ENCODE peak calls at places on chromosomes 11 and 22, in nine cellular contexts. D is mesendoderm; O is effector memory CD4-positive, alpha-beta T cell; T is A549; A is transverse colon; F is spleen; H is IMR-90; N is thyroid gland; U is right atrium auricular region. K is an unnamed sample.

GRCh38 chr11:132205496-132205895 is 835.1 kb downstream of the NTM start:
- DNase-seq in D (no peak), O (no peak), T (no peak), A (no peak), F (no peak), H (no peak), N (no peak), U (no peak), K (no peak)

GRCh38 chr11:15967166-15967565 is 389.2 kb downstream of the SOX6 start:
- DNase-seq in D (peak), O (no peak), T (peak), A (peak), F (no peak), H (no peak), N (no peak), U (no peak), K (no peak)

GRCh38 chr11:87491381-87491780 is 453.6 kb downstream of the TMEM135 start:
- DNase-seq in D (no peak), O (no peak), T (no peak), A (no peak), F (no peak), H (no peak), N (no peak), U (no peak), K (no peak)

GRCh38 chr11:61571337-61571736 is 9.5 kb downstream of the SYT7 start:
- DNase-seq in D (no peak), O (no peak), T (no peak), A (no peak), F (no peak), H (no peak), N (no peak), U (no peak), K (no peak)

GRCh38 chr22:22912722-22913253 is 25.2 kb downstream of the IGLL5 start:
- DNase-seq in D (no peak), O (no peak), T (no peak), A (no peak), F (peak), H (no peak), N (no peak), U (no peak), K (no peak)

GRCh38 chr11:114977596-114977995 is 299.3 kb downstream of the NXPE2 start:
- DNase-seq in D (no peak), O (no peak), T (no peak), A (no peak), F (no peak), H (no peak), N (no peak), U (no peak), K (no peak)

GRCh38 chr11:8831861-8832260 is 79.1 kb upstream of the AKIP1 start:
- DNase-seq in D (no peak), O (no peak), T (no peak), A (no peak), F (peak), H (no peak), N (no peak), U (no peak), K (no peak)

GRCh38 chr11:26331911-26332571 is at the start of gene ANO3:
- DNase-seq in D (peak), O (no peak), T (peak), A (peak), F (no peak), H (peak), N (peak), U (no peak), K (peak)

GRCh38 chr11:111299111-111300026 is 1.0 kb downstream of the POU2AF3 start:
- DNase-seq in D (peak), O (no peak), T (peak), A (peak), F (peak), H (peak), N (peak), U (no peak), K (no peak)

GRCh38 chr11:96197801-96198465 is 145.1 kb downstream of the MAML2 start:
- DNase-seq in D (no peak), O (no peak), T (no peak), A (no peak), F (no peak), H (no peak), N (no peak), U (no peak), K (no peak)

GRCh38 chr11:17076517-17077239 is 789 bp downstream of the RPS13 start:
- DNase-seq in D (peak), O (no peak), T (no peak), A (no peak), F (peak), H (peak), N (no peak), U (no peak), K (no peak)

GRCh38 chr11:114166897-114167323 is 107.4 kb downstream of the ZBTB16 start:
- DNase-seq in D (no peak), O (no peak), T (no peak), A (no peak), F (no peak), H (peak), N (no peak), U (no peak), K (peak)

GRCh38 chr11:104928831-104929230 is 30.6 kb upstream of the CASP12 start:
- DNase-seq in D (no peak), O (no peak), T (no peak), A (no peak), F (no peak), H (no peak), N (no peak), U (no peak), K (no peak)

GRCh38 chr11:9893474-9893873 is 229.6 kb downstream of the SWAP70 start:
- DNase-seq in D (peak), O (no peak), T (no peak), A (no peak), F (no peak), H (peak), N (no peak), U (no peak), K (peak)

GRCh38 chr11:2768471-2769408 is 68.9 kb upstream of the KCNQ1OT1 start:
- DNase-seq in D (peak), O (no peak), T (peak), A (no peak), F (peak), H (peak), N (no peak), U (peak), K (no peak)

GRCh38 chr11:45102361-45102809 is 44.1 kb upstream of the PRDM11 start:
- DNase-seq in D (no peak), O (no peak), T (no peak), A (no peak), F (no peak), H (no peak), N (no peak), U (no peak), K (no peak)

GRCh38 chr11:102940714-102941588 is 14.6 kb downstream of the MMP13 start:
- DNase-seq in D (peak), O (no peak), T (peak), A (peak), F (no peak), H (peak), N (peak), U (no peak), K (peak)

GRCh38 chr11:28606930-28607329 is 498.7 kb downstream of the METTL15 start:
- DNase-seq in D (peak), O (no peak), T (no peak), A (no peak), F (no peak), H (no peak), N (no peak), U (no peak), K (peak)

GRCh38 chr11:58318532-58318931 is 40.3 kb downstream of the OR5B17 start:
- DNase-seq in D (no peak), O (no peak), T (no peak), A (no peak), F (no peak), H (peak), N (no peak), U (no peak), K (no peak)

GRCh38 chr22:36376265-36376664 is 11.5 kb downstream of the MYH9 start:
- DNase-seq in D (no peak), O (no peak), T (no peak), A (no peak), F (no peak), H (no peak), N (no peak), U (no peak), K (no peak)

GRCh38 chr22:36378080-36378788 is 9.5 kb downstream of the MYH9 start:
- DNase-seq in D (no peak), O (no peak), T (no peak), A (no peak), F (no peak), H (no peak), N (no peak), U (no peak), K (no peak)

GRCh38 chr22:36375071-36375980 is 12.4 kb downstream of the MYH9 start:
- DNase-seq in D (no peak), O (no peak), T (no peak), A (no peak), F (no peak), H (peak), N (no peak), U (no peak), K (no peak)

GRCh38 chr22:36374603-36375024 is 13.2 kb downstream of the MYH9 start:
- DNase-seq in D (peak), O (peak), T (no peak), A (peak), F (no peak), H (peak), N (no peak), U (no peak), K (no peak)

GRCh38 chr22:36377022-36377631 is 10.6 kb downstream of the MYH9 start:
- DNase-seq in D (no peak), O (no peak), T (no peak), A (no peak), F (no peak), H (no peak), N (no peak), U (no peak), K (no peak)
- H3K4me3 ChIP-seq in D (no peak), O (peak), T (no peak), A (no peak), F (no peak), H (no peak), N (no peak), U (no peak), K (no peak)

GRCh38 chr11:71446942-71447688 is 1.1 kb downstream of the DHCR7 start:
- DNase-seq in D (peak), O (no peak), T (no peak), A (peak), F (no peak), H (peak), N (peak), U (peak), K (no peak)
- H3K27ac ChIP-seq in D (peak), O (no peak), T (peak), A (peak), F (peak), H (no peak), N (no peak), U (peak), K (no peak)

GRCh38 chr22:17234144-17234623 is 14.9 kb upstream of the ADA2 start:
- DNase-seq in D (peak), O (no peak), T (no peak), A (no peak), F (peak), H (no peak), N (no peak), U (no peak), K (peak)
- H3K4me3 ChIP-seq in D (no peak), O (no peak), T (no peak), A (no peak), F (no peak), H (no peak), N (no peak), U (no peak), K (no peak)

GRCh38 chr11:125199915-125200314 is 35.4 kb downstream of the PKNOX2 start:
- DNase-seq in D (no peak), O (no peak), T (no peak), A (no peak), F (peak), H (no peak), N (no peak), U (no peak), K (no peak)

GRCh38 chr11:125201525-125202121 is 37.1 kb downstream of the PKNOX2 start:
- DNase-seq in D (peak), O (no peak), T (no peak), A (no peak), F (peak), H (peak), N (peak), U (no peak), K (peak)

GRCh38 chr11:125202362-125202880 is 37.9 kb downstream of the PKNOX2 start:
- DNase-seq in D (peak), O (no peak), T (no peak), A (no peak), F (peak), H (no peak), N (no peak), U (no peak), K (peak)

GRCh38 chr11:125200441-125200840 is 35.9 kb downstream of the PKNOX2 start:
- DNase-seq in D (no peak), O (no peak), T (no peak), A (no peak), F (peak), H (no peak), N (no peak), U (no peak), K (no peak)

DNA sequence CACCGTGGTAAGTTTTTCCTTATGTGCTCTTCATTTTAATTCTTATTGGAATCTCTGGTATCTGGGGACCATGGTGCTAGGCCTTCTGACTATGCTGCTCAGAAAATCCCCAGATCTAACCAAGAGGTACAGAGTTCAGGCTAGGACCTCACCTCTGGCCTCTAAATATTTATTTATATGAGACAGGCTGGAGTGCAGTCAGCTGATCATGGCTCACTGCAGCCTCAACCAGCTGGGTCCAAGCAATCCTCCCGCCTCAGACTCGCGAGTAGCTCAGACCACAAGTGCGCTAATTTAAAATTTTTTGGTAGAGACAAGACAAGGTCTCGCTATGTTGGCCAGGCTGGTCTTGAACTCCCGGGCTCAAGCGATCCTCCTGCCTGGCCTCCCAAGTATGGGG is 38.4 kb downstream of the PKNOX2 start:
- DNase-seq in D (no peak), O (no peak), T (no peak), A (no peak), F (peak), H (no peak), N (no peak), U (no peak), K (no peak)
- H3K27ac ChIP-seq in D (no peak), O (no peak), T (no peak), A (no peak), F (no peak), H (no peak), N (no peak), U (no peak), K (no peak)

DNA sequence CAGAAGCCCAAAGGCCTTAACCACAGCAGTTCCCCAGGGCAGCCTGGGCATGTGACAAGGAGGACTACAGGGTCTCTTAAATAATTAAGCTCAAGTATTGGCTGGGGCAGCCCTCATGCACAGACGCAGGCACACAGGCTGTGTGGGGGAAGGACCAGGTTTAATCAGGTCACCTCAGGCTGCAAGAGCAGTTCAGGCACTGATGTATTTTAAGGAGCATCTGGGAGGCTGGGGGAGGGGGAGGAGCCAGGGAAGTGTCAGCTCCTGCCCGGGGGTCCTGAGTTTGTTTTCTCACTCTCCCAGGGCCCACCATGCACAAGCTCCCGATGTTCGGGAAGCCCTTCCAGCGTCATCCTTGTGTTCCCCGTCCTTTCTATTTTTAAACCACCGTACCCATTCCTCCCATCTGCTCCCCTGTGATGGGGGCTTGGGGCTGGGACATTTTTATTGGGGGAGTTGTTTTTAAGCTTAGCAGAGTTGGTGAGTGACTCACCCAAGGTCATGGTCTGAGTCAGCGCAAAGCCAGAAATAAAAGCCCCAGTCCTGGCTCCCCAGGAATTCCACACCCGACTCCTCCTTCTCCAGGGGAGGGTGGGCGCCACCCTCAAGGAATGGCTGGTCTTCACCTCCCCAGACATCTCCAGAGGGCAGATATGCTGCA is 2.4 kb downstream of the CSDC2 start:
- DNase-seq in D (peak), O (no peak), T (peak), A (no peak), F (no peak), H (peak), N (no peak), U (no peak), K (peak)
- H3K4me3 ChIP-seq in D (no peak), O (no peak), T (no peak), A (no peak), F (no peak), H (peak), N (no peak), U (peak), K (no peak)

DNA sequence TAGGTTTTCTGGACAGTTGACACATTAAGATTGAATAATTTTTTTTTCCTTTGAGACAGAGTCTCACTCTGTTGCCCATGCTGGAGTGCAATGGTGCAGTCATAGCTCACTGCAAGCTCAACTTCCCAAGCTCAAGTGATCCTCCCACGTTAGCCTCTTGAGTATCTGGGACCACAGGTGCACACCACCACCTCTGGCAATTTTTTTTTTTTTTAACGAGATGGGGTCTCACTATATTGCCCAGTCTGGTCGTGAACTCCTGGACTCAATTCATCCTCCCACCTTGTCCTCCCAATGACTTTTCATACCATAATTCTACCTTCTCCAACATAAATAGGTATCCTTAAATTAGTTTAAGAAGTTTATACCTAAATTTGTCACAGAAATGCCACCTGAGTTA is 8.5 kb downstream of the EIF4ENIF1 start:
- DNase-seq in D (no peak), O (no peak), T (no peak), A (no peak), F (no peak), H (no peak), N (no peak), U (no peak), K (no peak)
- H3K27ac ChIP-seq in D (no peak), O (no peak), T (no peak), A (no peak), F (no peak), H (no peak), N (no peak), U (no peak), K (no peak)

DNA sequence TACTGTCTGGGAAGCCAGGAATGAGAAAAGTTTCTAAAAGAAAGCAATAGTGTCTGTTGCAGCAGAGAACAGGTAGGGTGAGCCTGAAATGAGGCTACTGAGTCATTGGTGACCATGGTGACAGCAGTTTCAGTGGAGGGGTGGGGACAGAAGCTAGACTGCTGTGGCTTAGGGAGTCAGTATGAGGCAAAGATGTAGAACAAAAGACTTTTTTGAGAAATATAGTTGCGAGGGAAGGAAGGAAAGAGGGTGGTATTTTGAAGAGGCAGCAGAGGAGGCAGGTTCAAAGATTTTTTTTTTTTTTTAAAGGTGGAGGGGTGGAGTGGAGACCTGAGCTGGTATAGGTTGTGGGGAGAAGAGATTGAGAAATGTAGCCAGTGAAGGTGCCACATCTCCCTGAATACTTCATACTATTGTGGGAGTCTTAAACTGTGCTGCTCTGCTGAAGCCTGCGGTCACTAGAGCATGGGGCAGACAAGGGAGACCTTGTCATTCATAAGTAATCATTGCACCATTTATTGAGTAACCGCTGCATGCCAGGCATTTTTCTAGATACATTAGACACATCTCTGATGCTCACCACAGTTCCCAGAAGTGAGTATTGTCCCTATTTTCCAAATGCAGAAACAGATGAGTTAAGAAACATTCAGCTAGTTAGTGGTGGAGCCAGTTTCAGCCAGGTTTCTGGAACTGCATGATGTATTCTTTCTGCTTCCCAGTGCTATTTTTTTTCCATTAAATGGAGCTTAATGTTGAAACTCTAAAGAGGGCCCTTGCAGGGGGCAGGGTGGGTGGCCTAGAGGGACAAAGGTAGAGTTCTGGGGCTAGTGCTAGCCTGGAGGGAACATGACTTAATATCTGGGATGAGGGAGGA is 49.9 kb downstream of the STIM1 start:
- DNase-seq in D (peak), O (peak), T (peak), A (peak), F (no peak), H (peak), N (peak), U (no peak), K (no peak)
- H3K4me3 ChIP-seq in D (no peak), O (peak), T (peak), A (no peak), F (no peak), H (no peak), N (no peak), U (no peak), K (no peak)

GRCh38 chr11:35146711-35147110 is 7.7 kb downstream of the CD44 start:
- DNase-seq in D (no peak), O (no peak), T (no peak), A (no peak), F (no peak), H (peak), N (no peak), U (no peak), K (no peak)
- H3K27ac ChIP-seq in D (no peak), O (peak), T (no peak), A (no peak), F (peak), H (peak), N (no peak), U (no peak), K (no peak)

DNA sequence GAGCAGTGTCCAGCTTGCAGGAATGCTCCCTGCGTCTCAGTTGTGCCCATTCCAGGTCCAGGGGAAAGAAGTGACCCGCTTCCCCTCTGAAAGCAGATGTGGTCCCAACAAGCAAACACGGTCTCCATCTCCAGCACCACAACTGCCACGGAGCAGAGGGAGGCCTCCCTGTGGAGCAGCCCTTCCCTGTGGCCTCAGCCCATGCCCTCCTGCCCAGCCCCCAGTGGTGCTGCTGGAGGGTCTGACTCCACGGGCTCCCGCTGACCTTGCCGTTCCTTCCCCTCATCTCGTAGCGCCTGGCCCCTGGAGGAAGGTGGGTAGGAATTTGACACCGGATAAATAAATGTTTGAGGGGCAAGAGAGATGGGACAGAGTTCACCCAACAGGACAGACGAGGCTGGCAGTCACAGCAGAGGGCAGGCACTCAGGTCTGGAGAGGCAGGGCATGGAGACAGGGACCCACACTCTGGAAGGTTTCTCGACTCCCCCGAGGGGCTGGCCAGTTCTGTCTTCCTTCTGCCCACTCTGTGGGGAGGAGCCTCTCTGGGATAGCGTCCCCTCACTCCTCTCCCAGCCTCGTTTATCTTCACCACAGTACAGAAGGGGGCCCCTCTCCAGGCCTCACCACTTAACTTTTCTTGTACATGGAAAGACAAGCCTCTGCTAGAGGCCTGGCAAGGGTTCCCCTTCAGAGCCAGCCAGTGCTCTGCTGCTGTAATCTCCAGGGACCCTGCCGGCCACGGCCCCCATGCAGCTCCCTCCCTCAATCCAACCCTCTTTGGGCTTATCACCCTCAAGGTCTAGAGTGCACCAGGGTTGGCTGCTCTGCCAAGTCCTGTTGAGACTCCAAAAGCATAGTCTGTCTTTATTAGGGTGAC is 7.5 kb upstream of the ST3GAL4 start:
- DNase-seq in D (no peak), O (no peak), T (no peak), A (no peak), F (peak), H (no peak), N (no peak), U (no peak), K (no peak)
- H3K4me3 ChIP-seq in D (no peak), O (no peak), T (no peak), A (no peak), F (no peak), H (no peak), N (no peak), U (no peak), K (no peak)